ENCODE peak calls at places on chromosomes 7 and 10, in eight cellular contexts. A is Ammon's horn, Z is A673, U is osteocyte, B is foreskin fibroblast, D is glutamatergic neuron, G is tibial nerve, F is heart right ventricle. S is an unnamed sample.

GRCh38 chr10:130227883-130228282 is 91.7 kb downstream of the GLRX3 start:
- DNase-seq in U (peak), F (no peak), D (no peak), A (no peak), Z (no peak), G (no peak), B (no peak), S (no peak)

GRCh38 chr7:106110885-106111670 is 1.0 kb downstream of the SYPL1 start:
- DNase-seq in D (no peak), Z (peak), A (peak), U (no peak), B (no peak), F (no peak), G (peak), S (no peak)

GRCh38 chr10:57579926-57580325 is 687.8 kb downstream of the IPMK start:
- DNase-seq in A (peak), D (no peak), G (no peak), U (no peak), Z (peak), B (peak), F (no peak), S (no peak)

GRCh38 chr10:129057856-129058663 is 409.0 kb upstream of the MGMT start:
- DNase-seq in Z (no peak), B (no peak), G (no peak), F (no peak), U (peak), A (no peak), D (no peak), S (no peak)

GRCh38 chr7:6290345-6290744 is 17.9 kb upstream of the CYTH3 start:
- DNase-seq in Z (no peak), B (no peak), A (no peak), F (no peak), U (no peak), G (no peak), D (no peak), S (no peak)

GRCh38 chr7:155988421-155988820 is 176.2 kb upstream of the SHH start:
- DNase-seq in U (no peak), D (no peak), B (no peak), Z (no peak), A (no peak), F (no peak), G (no peak), S (no peak)

GRCh38 chr10:113087082-113088029 is 137.3 kb downstream of the TCF7L2 start:
- DNase-seq in Z (no peak), D (no peak), A (no peak), G (peak), F (no peak), U (no peak), B (peak), S (no peak)

GRCh38 chr10:66752714-66753113 is 173.1 kb upstream of the LRRTM3 start:
- DNase-seq in G (no peak), U (no peak), A (no peak), F (no peak), Z (no peak), B (no peak), D (no peak), S (no peak)

GRCh38 chr7:48213226-48213625 is 42.0 kb downstream of the ABCA13 start:
- DNase-seq in G (no peak), F (no peak), Z (no peak), B (no peak), A (no peak), D (no peak), U (no peak), S (no peak)

GRCh38 chr7:53835301-53835700 is 706.9 kb upstream of the VSTM2A start:
- DNase-seq in Z (no peak), A (no peak), G (no peak), D (no peak), B (no peak), U (no peak), F (no peak), S (no peak)

GRCh38 chr7:1248077-1248458 is 15.4 kb downstream of the UNCX start:
- DNase-seq in F (no peak), G (no peak), U (no peak), A (no peak), Z (no peak), B (no peak), D (peak), S (no peak)

GRCh38 chr10:109894516-109894915 is 28.8 kb downstream of the XPNPEP1 start:
- DNase-seq in U (no peak), G (peak), B (peak), F (peak), A (peak), D (no peak), Z (no peak), S (no peak)

GRCh38 chr7:142300689-142301088 is 42.8 kb upstream of the PRSS58 start:
- DNase-seq in G (no peak), B (no peak), F (no peak), Z (peak), D (peak), U (no peak), A (no peak), S (no peak)

GRCh38 chr10:29635711-29636144 is 957 bp upstream of the SVIL start:
- DNase-seq in U (no peak), F (no peak), A (no peak), Z (no peak), D (peak), G (no peak), B (no peak), S (no peak)

GRCh38 chr7:69402696-69403095 is 195.6 kb upstream of the AUTS2 start:
- DNase-seq in G (no peak), D (no peak), B (no peak), Z (peak), U (no peak), F (no peak), A (no peak), S (no peak)

GRCh38 chr7:152522551-152522950 is 86.7 kb upstream of the KMT2C start:
- DNase-seq in F (no peak), D (no peak), U (no peak), G (no peak), Z (peak), B (no peak), A (peak), S (no peak)

GRCh38 chr10:92757066-92757716 is 67.4 kb downstream of the HHEX start:
- DNase-seq in B (peak), F (peak), A (peak), U (no peak), Z (peak), D (no peak), G (peak), S (no peak)

GRCh38 chr7:87458148-87458547 is 17.3 kb downstream of the ABCB4 start:
- DNase-seq in D (no peak), A (no peak), F (no peak), B (no peak), U (no peak), G (no peak), Z (no peak), S (no peak)

GRCh38 chr7:37089972-37090371 is 358.7 kb downstream of the ELMO1 start:
- DNase-seq in F (no peak), U (no peak), B (peak), G (peak), Z (no peak), D (no peak), A (no peak), S (no peak)

GRCh38 chr7:69837387-69838068 is 239.3 kb downstream of the AUTS2 start:
- DNase-seq in A (peak), G (no peak), U (no peak), Z (peak), D (peak), F (no peak), B (no peak), S (no peak)

GRCh38 chr10:102963237-102963886 is 45.3 kb downstream of the CNNM2 start:
- DNase-seq in U (no peak), B (no peak), G (no peak), A (no peak), Z (no peak), D (no peak), F (no peak), S (no peak)

GRCh38 chr7:138257459-138258193 is 181.4 kb downstream of the AKR1D1 start:
- DNase-seq in Z (no peak), A (peak), G (no peak), D (no peak), B (no peak), F (no peak), U (peak), S (no peak)